ENCODE peak calls at places on chromosomes 4 and X, in ten cellular contexts. P is NCI-H748 treated with DMSO at 0.1 percent for 48 hours; T is CD4-positive, CD25-positive, alpha-beta regulatory T cell; A is M059J; Q is kidney tubule cell; J is hypothalamus; L is activated CD4-positive, alpha-beta T cell treated with anti-CD3 and anti-CD28 coated beads, Interleukin-2, amount 50 U/mL, for 48 hours; W is stimulated activated CD8-positive, alpha-beta memory T cell treated with anti-CD3 and anti-CD28 coated beads, Interleukin-15, amount 100 ng/mL, for 24 hours; X is tibial artery; D is GM03348. K is an unnamed sample.

GRCh38 chr4:1238676-1239000 is 10.3 kb downstream of the CTBP1 start:
- DNase-seq in P (no peak), T (no peak), A (no peak), Q (no peak), J (no peak), L (no peak), W (no peak), X (peak), D (no peak), K (peak)

GRCh38 chrX:18410038-18410437 is 15.4 kb upstream of the CDKL5 start:
- DNase-seq in P (no peak), T (no peak), A (peak), Q (peak), J (no peak), L (no peak), W (no peak), X (no peak), D (peak), K (no peak)

GRCh38 chr4:187744911-187745310 is 250.7 kb upstream of the ZFP42 start:
- DNase-seq in P (no peak), T (no peak), A (peak), Q (no peak), J (no peak), L (no peak), W (no peak), X (no peak), D (no peak), K (no peak)

GRCh38 chr4:19437008-19437407 is 814.7 kb upstream of the SLIT2 start:
- DNase-seq in P (no peak), T (no peak), A (no peak), Q (no peak), J (no peak), L (no peak), W (no peak), X (no peak), D (no peak), K (no peak)

GRCh38 chr4:128416921-128417320 is 129.3 kb upstream of the PGRMC2 start:
- DNase-seq in P (no peak), T (no peak), A (no peak), Q (no peak), J (no peak), L (no peak), W (no peak), X (no peak), D (no peak), K (no peak)

GRCh38 chr4:109029987-109030386 is 267.1 kb upstream of the ETNPPL start:
- DNase-seq in P (no peak), T (no peak), A (no peak), Q (no peak), J (no peak), L (no peak), W (no peak), X (no peak), D (no peak), K (no peak)

GRCh38 chrX:30561191-30561590 is 16.4 kb downstream of the TASL start:
- DNase-seq in P (no peak), T (no peak), A (peak), Q (no peak), J (no peak), L (no peak), W (no peak), X (no peak), D (no peak), K (no peak)

GRCh38 chr4:7027284-7027683 is 15.9 kb upstream of the TADA2B start:
- DNase-seq in P (no peak), T (no peak), A (no peak), Q (no peak), J (no peak), L (no peak), W (no peak), X (no peak), D (no peak), K (no peak)

GRCh38 chr4:57410331-57411052 is 300.3 kb upstream of the IGFBP7 start:
- DNase-seq in P (no peak), T (no peak), A (no peak), Q (no peak), J (peak), L (no peak), W (no peak), X (peak), D (no peak), K (no peak)

GRCh38 chr4:74223801-74224200 is 65.9 kb downstream of the MTHFD2L start:
- DNase-seq in P (no peak), T (no peak), A (peak), Q (peak), J (no peak), L (no peak), W (no peak), X (no peak), D (peak), K (no peak)

GRCh38 chr4:89379541-89380035 is 72.0 kb upstream of the GPRIN3 start:
- DNase-seq in P (peak), T (no peak), A (no peak), Q (no peak), J (no peak), L (no peak), W (no peak), X (no peak), D (no peak), K (no peak)

GRCh38 chrX:70979136-70979762 is 48.4 kb upstream of the SLC7A3 start:
- DNase-seq in P (no peak), T (no peak), A (peak), Q (peak), J (no peak), L (no peak), W (no peak), X (no peak), D (peak), K (no peak)

GRCh38 chrX:45807572-45808425 is 607.1 kb upstream of the DIPK2B start:
- DNase-seq in P (no peak), T (peak), A (peak), Q (peak), J (no peak), L (no peak), W (no peak), X (no peak), D (no peak), K (no peak)

GRCh38 chr4:834368-835147 is 8.6 kb upstream of the CPLX1 start:
- DNase-seq in P (no peak), T (no peak), A (no peak), Q (no peak), J (no peak), L (no peak), W (no peak), X (no peak), D (no peak), K (no peak)

GRCh38 chrX:95762716-95763115 is 921.9 kb upstream of the DIAPH2 start:
- DNase-seq in P (no peak), T (no peak), A (no peak), Q (no peak), J (no peak), L (no peak), W (no peak), X (no peak), D (no peak), K (no peak)

GRCh38 chr4:123613586-123614344 is 217.2 kb downstream of the SPRY1 start:
- DNase-seq in P (no peak), T (no peak), A (no peak), Q (no peak), J (no peak), L (no peak), W (no peak), X (no peak), D (no peak), K (no peak)

GRCh38 chr4:87046111-87046510 is 111.3 kb downstream of the AFF1 start:
- DNase-seq in P (no peak), T (no peak), A (no peak), Q (no peak), J (no peak), L (no peak), W (no peak), X (no peak), D (peak), K (no peak)

GRCh38 chrX:49163555-49164419 is 1.2 kb downstream of the MAGIX start:
- DNase-seq in P (peak), T (peak), A (peak), Q (peak), J (peak), L (peak), W (peak), X (peak), D (peak), K (peak)